ENCODE peak calls at places on chromosome 5, in five cellular contexts. H, Q, B, V and I are unnamed samples. For H3K9me3, the result is how much of the 10 kb centered on the place peaks cover.

GRCh38 chr5:69493235-69493925 is 790 bp downstream of the OCLN start:
- DNase-seq in H (no peak), Q (peak), B (peak), V (peak), I (no peak)

GRCh38 chr5:54087436-54087835 is 222.9 kb downstream of the ARL15 start:
- DNase-seq in H (no peak), Q (peak), B (no peak), V (no peak), I (no peak)

GRCh38 chr5:139562847-139563246 is 1.7 kb downstream of the UBE2D2 start:
- DNase-seq in H (peak), Q (no peak), B (no peak), V (no peak), I (no peak)

GRCh38 chr5:62593331-62593730 is 14.7 kb downstream of the LRRC70 start:
- DNase-seq in H (no peak), Q (peak), B (no peak), V (no peak), I (no peak)

GRCh38 chr5:169804861-169805260 is 167.8 kb downstream of the DOCK2 start:
- DNase-seq in H (no peak), Q (peak), B (no peak), V (no peak), I (no peak)

GRCh38 chr5:72485366-72486052 is 21.7 kb downstream of the ZNF366 start:
- DNase-seq in H (no peak), Q (no peak), B (peak), V (no peak), I (no peak)

GRCh38 chr5:32057157-32058096 is 116.7 kb downstream of the GOLPH3 start:
- DNase-seq in H (no peak), Q (no peak), B (no peak), V (no peak), I (no peak)

GRCh38 chr5:56585973-56586740 is 229.2 kb upstream of the MAP3K1 start:
- DNase-seq in H (peak), Q (peak), B (peak), V (no peak), I (no peak)

GRCh38 chr5:148828461-148829247 is 2.2 kb downstream of the ADRB2 start:
- DNase-seq in H (no peak), Q (peak), B (no peak), V (no peak), I (no peak)

GRCh38 chr5:119752921-119753886 is 123.8 kb downstream of the FAM170A start:
- DNase-seq in H (no peak), Q (no peak), B (no peak), V (no peak), I (no peak)

GRCh38 chr5:13227520-13227919 is 717.0 kb downstream of the DNAH5 start:
- DNase-seq in H (no peak), Q (no peak), B (no peak), V (no peak), I (no peak)

GRCh38 chr5:156121834-156122386 is 205.1 kb upstream of the SGCD start:
- DNase-seq in H (no peak), Q (peak), B (no peak), V (no peak), I (no peak)

GRCh38 chr5:142767925-142768324 is 2.3 kb upstream of the ARHGAP26 start:
- DNase-seq in H (no peak), Q (no peak), B (no peak), V (no peak), I (no peak)

GRCh38 chr5:96050273-96050880 is 88.7 kb upstream of the ELL2 start:
- DNase-seq in H (no peak), Q (peak), B (no peak), V (no peak), I (no peak)

GRCh38 chr5:23400951-23401350 is 106.5 kb upstream of the PRDM9 start:
- DNase-seq in H (no peak), Q (no peak), B (no peak), V (no peak), I (no peak)
- TF ChIP-seq CTCF in H (no peak), Q (no peak), B (no peak), V (no peak), I (no peak)

GRCh38 chr5:180274695-180275094 is 17.2 kb downstream of the MAPK9 start:
- DNase-seq in H (no peak), Q (no peak), B (no peak), V (no peak), I (no peak)

GRCh38 chr5:180271205-180271604 is 20.7 kb downstream of the MAPK9 start:
- DNase-seq in H (no peak), Q (no peak), B (no peak), V (no peak), I (no peak)
- H3K9me3 ChIP-seq in H (under half), Q (under half), B (under half), V (under half), I (half or more)

GRCh38 chr5:41338276-41338675 is 124.9 kb upstream of the C6 start:
- DNase-seq in H (no peak), Q (no peak), B (no peak), V (no peak), I (no peak)
- H3K27ac ChIP-seq in H (no peak), Q (no peak), B (no peak), V (no peak), I (no peak)

DNA sequence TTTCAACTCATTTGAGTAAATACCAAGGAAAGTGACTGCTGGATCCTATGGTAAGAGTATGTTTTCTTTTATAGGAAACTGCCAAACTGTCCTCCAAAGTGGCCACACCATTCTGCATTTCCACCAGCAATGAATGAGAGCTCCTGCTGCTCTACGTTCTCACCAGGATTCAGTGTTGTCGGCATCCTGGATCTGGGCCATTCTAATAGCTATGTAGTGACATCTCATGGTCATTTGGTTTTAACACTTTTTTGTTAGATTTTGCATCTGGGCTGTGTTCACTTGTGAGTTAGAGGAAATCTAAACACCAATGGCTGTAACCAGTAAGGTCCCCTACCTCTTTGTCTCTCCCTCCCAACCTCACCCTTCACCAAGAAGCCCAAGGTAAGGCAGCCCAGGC is 115.9 kb downstream of the ATPSCKMT start:
- DNase-seq in H (no peak), Q (no peak), B (no peak), V (no peak), I (no peak)
- TF ChIP-seq CTCF in H (no peak), Q (no peak), B (no peak), V (no peak), I (no peak)

GRCh38 chr5:109653840-109654239 is 35.9 kb upstream of the MAN2A1 start:
- DNase-seq in H (no peak), Q (no peak), B (no peak), V (no peak), I (no peak)
- H3K9me3 ChIP-seq in H (under half), Q (under half), B (under half), V (under half), I (under half)

DNA sequence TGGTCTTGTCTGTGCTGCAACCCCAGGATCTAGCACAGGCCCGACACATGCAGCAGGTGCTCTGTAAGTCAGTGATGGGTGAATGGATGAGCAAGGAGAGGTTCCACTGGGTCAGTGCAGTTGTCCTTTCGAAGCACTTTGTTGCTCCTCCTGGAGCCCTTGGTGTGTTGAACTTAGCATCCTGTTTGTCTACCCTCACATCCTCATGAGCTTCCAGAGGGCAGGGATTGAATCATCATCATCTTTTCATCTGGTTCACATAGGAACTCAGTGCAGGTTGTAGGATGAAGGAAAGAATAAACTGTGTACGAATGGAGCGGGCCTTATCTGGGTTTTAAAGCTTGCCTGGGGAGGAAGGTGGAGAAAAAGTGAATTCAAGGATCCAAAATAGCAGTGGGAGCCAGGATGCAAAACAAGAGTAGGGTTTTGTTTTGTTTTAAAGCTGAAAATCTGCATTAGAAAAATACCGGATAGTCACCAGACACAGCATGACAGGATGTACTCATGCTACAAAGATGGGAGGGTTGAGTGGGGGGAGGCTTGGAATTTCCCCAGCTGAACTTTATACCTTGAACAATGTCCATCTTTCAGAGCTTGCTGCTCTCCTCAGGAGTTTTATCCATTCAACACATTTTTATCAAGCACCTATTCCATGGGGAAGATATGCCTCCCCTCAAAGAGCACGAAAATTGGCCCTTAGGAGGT is 55.8 kb downstream of the PTTG1 start:
- DNase-seq in H (no peak), Q (no peak), B (no peak), V (no peak), I (no peak)
- H3K27ac ChIP-seq in H (no peak), Q (no peak), B (no peak), V (no peak), I (no peak)

GRCh38 chr5:168292783-168293696 is 1.6 kb downstream of the WWC1 start:
- DNase-seq in H (no peak), Q (no peak), B (no peak), V (peak), I (no peak)

GRCh38 chr5:168288349-168289245 is 2.8 kb upstream of the WWC1 start:
- DNase-seq in H (no peak), Q (peak), B (peak), V (peak), I (no peak)

GRCh38 chr5:168290902-168291280 is 554 bp upstream of the WWC1 start:
- DNase-seq in H (no peak), Q (no peak), B (no peak), V (no peak), I (no peak)

GRCh38 chr5:168291961-168292782 is 727 bp downstream of the WWC1 start:
- DNase-seq in H (no peak), Q (no peak), B (no peak), V (peak), I (no peak)

GRCh38 chr5:168291281-168291960 is at the start of gene WWC1:
- DNase-seq in H (no peak), Q (peak), B (peak), V (peak), I (no peak)
- TF ChIP-seq CTCF in H (no peak), Q (no peak), B (peak), V (peak), I (no peak)

DNA sequence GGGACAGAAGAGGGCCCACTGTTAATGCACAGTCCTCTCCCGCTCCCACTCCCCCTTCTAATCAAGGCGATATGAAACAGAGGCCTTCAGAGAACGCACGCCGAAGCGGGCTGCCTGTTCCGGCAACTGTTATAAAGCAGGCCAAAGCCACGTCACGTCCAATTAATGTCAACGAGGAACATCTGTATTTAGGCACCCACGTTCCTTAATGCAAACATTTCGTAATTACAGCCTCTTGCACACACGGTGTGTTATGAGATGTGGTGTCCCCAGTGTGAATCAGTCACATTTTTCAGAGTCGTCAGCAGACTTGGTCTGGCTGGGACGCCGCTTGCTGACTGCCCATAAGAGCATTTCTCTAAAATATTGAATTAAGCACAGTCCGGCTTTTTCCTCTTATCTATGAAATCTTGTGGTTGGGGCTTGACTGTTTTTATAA is 339.0 kb downstream of the NSG2 start:
- DNase-seq in H (no peak), Q (peak), B (no peak), V (no peak), I (no peak)
- H3K9me3 ChIP-seq in H (under half), Q (under half), B (under half), V (under half), I (under half)

DNA sequence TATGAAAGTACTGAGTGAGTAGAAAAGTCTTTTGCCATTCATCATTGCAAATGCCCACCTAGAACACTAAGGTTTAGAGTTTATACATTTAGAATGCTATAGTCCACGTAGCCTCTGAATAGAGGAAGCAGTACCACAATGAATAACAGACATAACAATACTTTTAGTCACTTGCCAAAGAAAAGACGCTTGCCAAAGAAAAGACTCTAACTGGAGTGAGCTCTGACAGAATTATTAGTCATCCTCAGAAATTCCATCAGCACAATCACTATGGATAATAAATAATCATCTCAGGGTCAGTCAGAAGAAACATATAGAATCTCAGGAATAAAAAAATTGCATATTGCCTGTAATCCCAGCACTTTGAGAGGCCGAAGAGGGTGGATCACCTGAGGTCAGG is 168.5 kb upstream of the TARS1 start:
- DNase-seq in H (no peak), Q (peak), B (no peak), V (no peak), I (no peak)
- H3K27ac ChIP-seq in H (no peak), Q (peak), B (no peak), V (no peak), I (no peak)